ENCODE peak calls at places on chromosomes 4 and X, in nine cellular contexts. P is GM23338, G is H1, N is neural progenitor cell, T is HepG2, C is fibroblast of lung, X is GM23248, F is endothelial cell of umbilical vein, J is hepatocyte. E is an unnamed sample.

GRCh38 chr4:121091941-121092340 is 19.6 kb upstream of the NDNF start:
- DNase-seq in P (no peak), G (no peak), N (no peak), T (no peak), C (no peak), X (no peak), F (no peak), J (no peak), E (no peak)

GRCh38 chr4:138401330-138401729 is 159.2 kb upstream of the SLC7A11 start:
- DNase-seq in P (no peak), G (no peak), N (no peak), T (no peak), C (peak; percentile 33), X (no peak), F (peak; percentile 11), J (peak; percentile 6), E (no peak)

GRCh38 chr4:26022346-26022891 is 108.4 kb downstream of the SMIM20 start:
- DNase-seq in P (no peak), G (no peak), N (no peak), T (peak; percentile 73), C (peak; percentile 79), X (peak; percentile 72), F (peak; percentile 45), J (peak; percentile 45), E (peak; percentile 87)

GRCh38 chr4:73606465-73606974 is 13.7 kb downstream of the RASSF6 start:
- DNase-seq in P (no peak), G (no peak), N (no peak), T (no peak), C (no peak), X (no peak), F (no peak), J (peak; percentile 23), E (peak; percentile 64)

GRCh38 chr4:108146346-108146745 is 22.4 kb downstream of the LEF1 start:
- DNase-seq in P (no peak), G (no peak), N (no peak), T (no peak), C (no peak), X (no peak), F (no peak), J (no peak), E (no peak)

GRCh38 chr4:94277539-94277938 is 65.1 kb downstream of the HPGDS start:
- DNase-seq in P (no peak), G (no peak), N (no peak), T (no peak), C (peak; percentile 75), X (no peak), F (no peak), J (no peak), E (no peak)

GRCh38 chr4:53059253-53059652 is 197.1 kb downstream of the RASL11B start:
- DNase-seq in P (no peak), G (no peak), N (no peak), T (no peak), C (no peak), X (no peak), F (no peak), J (no peak), E (no peak)

GRCh38 chr4:3527914-3528876 is 4.0 kb downstream of the LRPAP1 start:
- DNase-seq in P (no peak), G (no peak), N (no peak), T (no peak), C (no peak), X (no peak), F (no peak), J (peak; percentile 3), E (no peak)

GRCh38 chr4:146638801-146639351 is at the start of gene POU4F2:
- DNase-seq in P (peak; percentile 76), G (no peak), N (peak; percentile 76), T (no peak), C (no peak), X (peak; percentile 52), F (peak; percentile 23), J (peak; percentile 27), E (no peak)

GRCh38 chr4:31545755-31546154 is 825.6 kb downstream of the PCDH7 start:
- DNase-seq in P (no peak), G (no peak), N (no peak), T (no peak), C (no peak), X (no peak), F (no peak), J (no peak), E (no peak)

GRCh38 chr4:124980276-124980752 is 267.8 kb upstream of the ANKRD50 start:
- DNase-seq in P (no peak), G (no peak), N (no peak), T (no peak), C (peak; percentile 5), X (peak; percentile 87), F (no peak), J (no peak), E (peak; percentile 23)

GRCh38 chr4:27692098-27692679 is 831.5 kb downstream of the STIM2 start:
- DNase-seq in P (peak; percentile 75), G (no peak), N (peak; percentile 40), T (peak; percentile 28), C (peak; percentile 33), X (peak; percentile 47), F (peak; percentile 5), J (peak; percentile 48), E (peak; percentile 61)

GRCh38 chr4:159829184-159829583 is 726.3 kb downstream of the RAPGEF2 start:
- DNase-seq in P (no peak), G (no peak), N (no peak), T (no peak), C (no peak), X (no peak), F (no peak), J (no peak), E (no peak)

GRCh38 chrX:51894697-51895336 is 1.4 kb downstream of the MAGED1 start:
- DNase-seq in P (peak; percentile 26), G (no peak), N (peak; percentile 14), T (no peak), C (peak; percentile 36), X (peak; percentile 52), F (peak; percentile 25), J (peak; percentile 18), E (no peak)

GRCh38 chrX:138756234-138756633 is 44.7 kb upstream of the FGF13 start:
- DNase-seq in P (peak; percentile 67), G (peak; percentile 9), N (peak; percentile 73), T (no peak), C (peak; percentile 62), X (peak; percentile 83), F (no peak), J (peak; percentile 51), E (peak; percentile 73)

GRCh38 chr4:137905930-137906329 is 336.2 kb downstream of the SLC7A11 start:
- DNase-seq in P (no peak), G (no peak), N (no peak), T (no peak), C (no peak), X (peak; percentile 15), F (no peak), J (no peak), E (no peak)

GRCh38 chr4:99300934-99301333 is 10.1 kb upstream of the ADH1A start:
- DNase-seq in P (no peak), G (no peak), N (no peak), T (peak; percentile 58), C (peak; percentile 100), X (peak; percentile 91), F (no peak), J (peak; percentile 77), E (peak; percentile 36)

GRCh38 chr4:3213661-3214250 is 35.2 kb upstream of the MSANTD1 start:
- DNase-seq in P (no peak), G (no peak), N (no peak), T (no peak), C (no peak), X (no peak), F (no peak), J (no peak), E (no peak)

GRCh38 chr4:128286474-128287158 is 997 bp downstream of the PGRMC2 start:
- DNase-seq in P (peak; percentile 46), G (no peak), N (peak; percentile 34), T (peak; percentile 44), C (peak; percentile 55), X (peak; percentile 73), F (peak; percentile 71), J (peak; percentile 63), E (peak; percentile 50)

GRCh38 chr4:124940387-124940786 is 227.9 kb upstream of the ANKRD50 start:
- DNase-seq in P (no peak), G (no peak), N (no peak), T (no peak), C (peak; percentile 97), X (peak; percentile 95), F (peak; percentile 97), J (no peak), E (peak; percentile 88)

DNA sequence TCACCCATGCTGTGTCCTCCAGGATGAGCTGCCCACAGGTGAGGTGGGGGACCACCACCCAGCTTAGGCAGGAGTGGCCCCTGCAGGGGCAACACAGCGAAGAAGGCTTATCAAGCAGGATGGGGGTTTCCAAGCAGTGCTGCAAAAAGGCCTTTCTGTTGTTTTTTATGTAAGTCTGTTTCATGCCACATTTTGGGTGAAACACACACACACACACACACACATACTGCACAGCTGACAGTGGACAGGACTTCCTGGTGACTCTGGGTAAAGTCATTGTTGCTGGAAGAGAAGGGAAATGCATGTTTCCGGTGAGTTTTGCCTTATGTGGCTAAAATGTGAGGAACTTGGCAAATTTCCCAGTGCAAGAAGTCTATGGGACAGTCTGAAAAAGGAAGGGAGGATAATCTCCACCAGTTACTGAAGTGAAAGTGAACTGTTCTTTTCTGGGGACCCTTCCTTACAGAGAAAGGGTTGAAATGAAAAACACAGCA is 119.2 kb downstream of the IRF2 start:
- DNase-seq in P (no peak), G (no peak), N (no peak), T (peak; percentile 89), C (peak; percentile 91), X (peak; percentile 82), F (peak; percentile 98), J (peak; percentile 56), E (peak; percentile 89)
- H3K4me2 ChIP-seq in P (no peak overlapping the region), G (no peak overlapping the region), N (no peak overlapping the region), T (peak overlapping the region; percentile 23), C (peak overlapping the region; percentile 48), X (peak overlapping the region; percentile 18), F (peak overlapping the region; percentile 76), J (peak overlapping the region; percentile 24), E (peak overlapping the region; percentile 46)

GRCh38 chr4:8891646-8892555 is 20.3 kb upstream of the HMX1 start:
- DNase-seq in P (peak; percentile 77), G (no peak), N (peak; percentile 52), T (no peak), C (no peak), X (no peak), F (no peak), J (no peak), E (no peak)
- TF ChIP-seq EZH2 in P (peak; percentile 98), G (peak; percentile 97), N (peak; percentile 95), T (no peak), C (no peak), X (no peak), F (peak; percentile 85), J (peak; percentile 78), E (no peak)

DNA sequence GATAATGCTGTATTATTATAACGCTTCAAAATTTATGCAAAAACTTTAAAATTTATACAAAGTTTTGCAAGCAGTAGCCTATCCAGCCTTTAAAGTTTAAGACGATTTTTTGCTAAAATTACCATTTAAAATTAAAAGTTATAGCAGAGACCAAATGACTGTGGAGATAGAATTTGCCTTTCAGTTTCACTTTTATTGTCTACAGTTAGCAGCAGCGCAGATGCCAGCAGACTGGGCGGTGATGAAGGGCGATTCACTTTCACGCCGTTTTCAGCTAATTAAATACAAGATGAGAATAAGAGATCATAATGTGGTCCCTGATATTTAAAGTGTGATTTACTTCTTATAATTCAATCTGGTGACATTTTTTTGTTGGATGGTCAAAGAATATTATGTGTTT is 1381.5 kb upstream of the ADGRL3 start:
- DNase-seq in P (no peak), G (no peak), N (no peak), T (no peak), C (peak; percentile 6), X (no peak), F (peak; percentile 12), J (no peak), E (peak; percentile 46)
- H3K4me2 ChIP-seq in P (no peak overlapping the region), G (no peak overlapping the region), N (no peak overlapping the region), T (peak overlapping the region; percentile 70), C (no peak overlapping the region), X (no peak overlapping the region), F (peak overlapping the region; percentile 90), J (no peak overlapping the region), E (peak overlapping the region; percentile 85)

GRCh38 chrX:21374163-21374993 is at the start of gene CNKSR2:
- DNase-seq in P (peak; percentile 74), G (no peak), N (peak; percentile 80), T (no peak), C (peak; percentile 19), X (peak; percentile 50), F (peak; percentile 5), J (peak; percentile 78), E (peak; percentile 14)
- TF ChIP-seq EZH2 in P (no peak), G (no peak), N (no peak), T (no peak), C (peak; percentile 58), X (no peak), F (peak; percentile 86), J (no peak), E (peak; percentile 87)

E was measured in PC-3.